ENCODE peak calls at places on chromosomes 13 and 19, in nine cellular contexts. One of them, this sample, is unnamed.

GRCh38 chr19:18772620-18773587 is 18.2 kb downstream of the COMP start:
- DNase-seq in lung: no peak
- DNase-seq in GM10248: no peak
- DNase-seq in CD4-positive, alpha-beta T cell: no peak
- DNase-seq in Caco-2: no peak
- DNase-seq in fibroblast of pulmonary artery: no peak
- DNase-seq in cardiac fibroblast: no peak
- DNase-seq in IMR-90: no peak
- DNase-seq in CD8-positive, alpha-beta T cell: no peak
- DNase-seq in this sample: no peak

GRCh38 chr19:2969104-2969504 is 8.3 kb upstream of the TLE6 start:
- DNase-seq in lung: no peak
- DNase-seq in GM10248: no peak
- DNase-seq in CD4-positive, alpha-beta T cell: no peak
- DNase-seq in Caco-2: no peak
- DNase-seq in fibroblast of pulmonary artery: peak; percentile 80
- DNase-seq in cardiac fibroblast: peak; percentile 89
- DNase-seq in IMR-90: no peak
- DNase-seq in CD8-positive, alpha-beta T cell: no peak
- DNase-seq in this sample: no peak

GRCh38 chr19:7373862-7374261 is 25.1 kb downstream of the ARHGEF18 start:
- DNase-seq in lung: no peak
- DNase-seq in GM10248: no peak
- DNase-seq in CD4-positive, alpha-beta T cell: no peak
- DNase-seq in Caco-2: peak; percentile 65
- DNase-seq in fibroblast of pulmonary artery: no peak
- DNase-seq in cardiac fibroblast: no peak
- DNase-seq in IMR-90: no peak
- DNase-seq in CD8-positive, alpha-beta T cell: no peak
- DNase-seq in this sample: no peak

GRCh38 chr19:48296963-48297734 is 27.3 kb downstream of the ZNF114 start:
- DNase-seq in lung: no peak
- DNase-seq in GM10248: no peak
- DNase-seq in CD4-positive, alpha-beta T cell: no peak
- DNase-seq in Caco-2: no peak
- DNase-seq in fibroblast of pulmonary artery: no peak
- DNase-seq in cardiac fibroblast: no peak
- DNase-seq in IMR-90: no peak
- DNase-seq in CD8-positive, alpha-beta T cell: no peak
- DNase-seq in this sample: no peak

GRCh38 chr13:101523732-101524131 is 71.3 kb downstream of the ITGBL1 start:
- DNase-seq in lung: no peak
- DNase-seq in GM10248: no peak
- DNase-seq in CD4-positive, alpha-beta T cell: no peak
- DNase-seq in Caco-2: no peak
- DNase-seq in fibroblast of pulmonary artery: peak; percentile 39
- DNase-seq in cardiac fibroblast: peak; percentile 26
- DNase-seq in IMR-90: peak; percentile 84
- DNase-seq in CD8-positive, alpha-beta T cell: no peak
- DNase-seq in this sample: no peak

GRCh38 chr13:65336916-65337315 is 1893.2 kb downstream of the PCDH9 start:
- DNase-seq in lung: no peak
- DNase-seq in GM10248: no peak
- DNase-seq in CD4-positive, alpha-beta T cell: no peak
- DNase-seq in Caco-2: no peak
- DNase-seq in fibroblast of pulmonary artery: peak; percentile 52
- DNase-seq in cardiac fibroblast: peak; percentile 90
- DNase-seq in IMR-90: peak; percentile 84
- DNase-seq in CD8-positive, alpha-beta T cell: no peak
- DNase-seq in this sample: no peak

GRCh38 chr13:23992722-23993438 is 95.6 kb upstream of the C1QTNF9B start:
- DNase-seq in lung: no peak
- DNase-seq in GM10248: no peak
- DNase-seq in CD4-positive, alpha-beta T cell: no peak
- DNase-seq in Caco-2: no peak
- DNase-seq in fibroblast of pulmonary artery: no peak
- DNase-seq in cardiac fibroblast: no peak
- DNase-seq in IMR-90: no peak
- DNase-seq in CD8-positive, alpha-beta T cell: no peak
- DNase-seq in this sample: no peak

GRCh38 chr13:50650936-50651638 is 192.4 kb downstream of the DLEU7 start:
- DNase-seq in lung: no peak
- DNase-seq in GM10248: no peak
- DNase-seq in CD4-positive, alpha-beta T cell: no peak
- DNase-seq in Caco-2: no peak
- DNase-seq in fibroblast of pulmonary artery: no peak
- DNase-seq in cardiac fibroblast: no peak
- DNase-seq in IMR-90: peak; percentile 46
- DNase-seq in CD8-positive, alpha-beta T cell: no peak
- DNase-seq in this sample: no peak

GRCh38 chr19:18814063-18814462 is 17.7 kb upstream of the UPF1 start:
- DNase-seq in lung: no peak
- DNase-seq in GM10248: no peak
- DNase-seq in CD4-positive, alpha-beta T cell: no peak
- DNase-seq in Caco-2: no peak
- DNase-seq in fibroblast of pulmonary artery: peak; percentile 54
- DNase-seq in cardiac fibroblast: peak; percentile 77
- DNase-seq in IMR-90: no peak
- DNase-seq in CD8-positive, alpha-beta T cell: no peak
- DNase-seq in this sample: no peak

GRCh38 chr19:58368561-58369360 is 6.2 kb upstream of the ZNF497 start:
- DNase-seq in lung: no peak
- DNase-seq in GM10248: no peak
- DNase-seq in CD4-positive, alpha-beta T cell: no peak
- DNase-seq in Caco-2: no peak
- DNase-seq in fibroblast of pulmonary artery: no peak
- DNase-seq in cardiac fibroblast: no peak
- DNase-seq in IMR-90: no peak
- DNase-seq in CD8-positive, alpha-beta T cell: no peak
- DNase-seq in this sample: no peak

GRCh38 chr19:27833031-27833430 is 1379.9 kb downstream of the UQCRFS1 start:
- DNase-seq in lung: no peak
- DNase-seq in GM10248: no peak
- DNase-seq in CD4-positive, alpha-beta T cell: no peak
- DNase-seq in Caco-2: no peak
- DNase-seq in fibroblast of pulmonary artery: no peak
- DNase-seq in cardiac fibroblast: no peak
- DNase-seq in IMR-90: no peak
- DNase-seq in CD8-positive, alpha-beta T cell: no peak
- DNase-seq in this sample: no peak

GRCh38 chr13:84192125-84192524 is 309.9 kb upstream of the SLITRK1 start:
- DNase-seq in lung: no peak
- DNase-seq in GM10248: no peak
- DNase-seq in CD4-positive, alpha-beta T cell: no peak
- DNase-seq in Caco-2: no peak
- DNase-seq in fibroblast of pulmonary artery: peak; percentile 88
- DNase-seq in cardiac fibroblast: peak; percentile 58
- DNase-seq in IMR-90: peak; percentile 76
- DNase-seq in CD8-positive, alpha-beta T cell: no peak
- DNase-seq in this sample: no peak

GRCh38 chr13:79779761-79780160 is 298.8 kb downstream of the NDFIP2 start:
- DNase-seq in lung: no peak
- DNase-seq in GM10248: no peak
- DNase-seq in CD4-positive, alpha-beta T cell: no peak
- DNase-seq in Caco-2: peak; percentile 86
- DNase-seq in fibroblast of pulmonary artery: peak; percentile 75
- DNase-seq in cardiac fibroblast: peak; percentile 65
- DNase-seq in IMR-90: peak; percentile 51
- DNase-seq in CD8-positive, alpha-beta T cell: no peak
- DNase-seq in this sample: no peak

GRCh38 chr13:31775148-31775547 is 35.8 kb downstream of the RXFP2 start:
- DNase-seq in lung: no peak
- DNase-seq in GM10248: no peak
- DNase-seq in CD4-positive, alpha-beta T cell: no peak
- DNase-seq in Caco-2: no peak
- DNase-seq in fibroblast of pulmonary artery: no peak
- DNase-seq in cardiac fibroblast: peak; percentile 29
- DNase-seq in IMR-90: no peak
- DNase-seq in CD8-positive, alpha-beta T cell: no peak
- DNase-seq in this sample: no peak

GRCh38 chr19:55446060-55446459 is 3.0 kb upstream of the SHISA7 start:
- DNase-seq in lung: no peak
- DNase-seq in GM10248: no peak
- DNase-seq in CD4-positive, alpha-beta T cell: no peak
- DNase-seq in Caco-2: no peak
- DNase-seq in fibroblast of pulmonary artery: no peak
- DNase-seq in cardiac fibroblast: no peak
- DNase-seq in IMR-90: no peak
- DNase-seq in CD8-positive, alpha-beta T cell: no peak
- DNase-seq in this sample: no peak

DNA sequence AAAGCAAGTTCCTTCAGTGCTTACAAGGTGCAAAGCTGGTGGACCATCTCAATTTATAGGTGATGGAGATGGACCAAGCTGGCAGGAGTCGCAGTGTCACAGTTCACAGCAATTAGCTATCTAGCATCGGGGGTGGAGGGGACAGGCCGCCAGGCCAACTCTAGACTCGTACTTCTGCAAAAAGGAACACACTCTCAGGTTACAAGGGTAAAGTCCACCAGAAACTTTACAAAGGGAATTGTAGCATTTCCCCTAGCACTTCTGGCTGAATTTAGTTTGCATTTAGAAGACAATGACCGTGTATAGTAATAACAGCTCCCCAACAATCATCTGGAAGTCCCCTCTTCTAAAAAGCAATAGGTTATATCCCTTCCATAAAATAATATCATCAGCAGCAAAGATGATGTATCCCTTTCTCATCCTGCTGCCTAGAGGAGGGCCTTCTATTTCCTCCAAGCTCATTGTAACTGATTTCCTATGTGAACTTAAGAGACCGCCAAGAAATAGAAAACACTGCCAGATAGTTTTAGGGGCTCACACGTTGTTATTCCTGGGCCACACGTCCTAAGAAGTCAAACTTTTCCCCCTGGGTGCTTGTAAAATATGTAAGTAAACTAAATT is 8.5 kb upstream of the DOCK9 start:
- DNase-seq in lung: no peak
- DNase-seq in GM10248: no peak
- DNase-seq in CD4-positive, alpha-beta T cell: no peak
- DNase-seq in Caco-2: peak; percentile 53
- DNase-seq in fibroblast of pulmonary artery: no peak
- DNase-seq in cardiac fibroblast: no peak
- DNase-seq in IMR-90: no peak
- DNase-seq in CD8-positive, alpha-beta T cell: no peak
- DNase-seq in this sample: no peak
- TF ChIP-seq CTCF in lung: no peak
- TF ChIP-seq CTCF in GM10248: no peak
- TF ChIP-seq CTCF in CD4-positive, alpha-beta T cell: no peak
- TF ChIP-seq CTCF in Caco-2: no peak
- TF ChIP-seq CTCF in fibroblast of pulmonary artery: no peak
- TF ChIP-seq CTCF in cardiac fibroblast: no peak
- TF ChIP-seq CTCF in IMR-90: no peak
- TF ChIP-seq CTCF in CD8-positive, alpha-beta T cell: no peak
- TF ChIP-seq CTCF in this sample: no peak

GRCh38 chr19:13037161-13037560 is 41.9 kb downstream of the NFIX start:
- DNase-seq in lung: no peak
- DNase-seq in GM10248: no peak
- DNase-seq in CD4-positive, alpha-beta T cell: no peak
- DNase-seq in Caco-2: no peak
- DNase-seq in fibroblast of pulmonary artery: peak; percentile 86
- DNase-seq in cardiac fibroblast: peak; percentile 84
- DNase-seq in IMR-90: peak; percentile 85
- DNase-seq in CD8-positive, alpha-beta T cell: no peak
- DNase-seq in this sample: no peak

GRCh38 chr19:13039211-13039789 is 44.0 kb downstream of the NFIX start:
- DNase-seq in lung: no peak
- DNase-seq in GM10248: no peak
- DNase-seq in CD4-positive, alpha-beta T cell: no peak
- DNase-seq in Caco-2: no peak
- DNase-seq in fibroblast of pulmonary artery: no peak
- DNase-seq in cardiac fibroblast: no peak
- DNase-seq in IMR-90: no peak
- DNase-seq in CD8-positive, alpha-beta T cell: no peak
- DNase-seq in this sample: no peak

GRCh38 chr19:13037718-13038117 is 42.4 kb downstream of the NFIX start:
- DNase-seq in lung: no peak
- DNase-seq in GM10248: no peak
- DNase-seq in CD4-positive, alpha-beta T cell: no peak
- DNase-seq in Caco-2: no peak
- DNase-seq in fibroblast of pulmonary artery: no peak
- DNase-seq in cardiac fibroblast: no peak
- DNase-seq in IMR-90: no peak
- DNase-seq in CD8-positive, alpha-beta T cell: no peak
- DNase-seq in this sample: no peak

GRCh38 chr19:13040232-13040915 is 45.1 kb downstream of the NFIX start:
- DNase-seq in lung: no peak
- DNase-seq in GM10248: no peak
- DNase-seq in CD4-positive, alpha-beta T cell: no peak
- DNase-seq in Caco-2: no peak
- DNase-seq in fibroblast of pulmonary artery: no peak
- DNase-seq in cardiac fibroblast: no peak
- DNase-seq in IMR-90: no peak
- DNase-seq in CD8-positive, alpha-beta T cell: no peak
- DNase-seq in this sample: no peak

GRCh38 chr19:13038306-13039210 is 43.3 kb downstream of the NFIX start:
- DNase-seq in lung: no peak
- DNase-seq in GM10248: no peak
- DNase-seq in CD4-positive, alpha-beta T cell: no peak
- DNase-seq in Caco-2: no peak
- DNase-seq in fibroblast of pulmonary artery: no peak
- DNase-seq in cardiac fibroblast: no peak
- DNase-seq in IMR-90: no peak
- DNase-seq in CD8-positive, alpha-beta T cell: no peak
- DNase-seq in this sample: no peak
- TF ChIP-seq CTCF in lung: no peak
- TF ChIP-seq CTCF in GM10248: peak; percentile 5
- TF ChIP-seq CTCF in CD4-positive, alpha-beta T cell: no peak
- TF ChIP-seq CTCF in Caco-2: no peak
- TF ChIP-seq CTCF in fibroblast of pulmonary artery: no peak
- TF ChIP-seq CTCF in cardiac fibroblast: no peak
- TF ChIP-seq CTCF in IMR-90: no peak
- TF ChIP-seq CTCF in CD8-positive, alpha-beta T cell: no peak
- TF ChIP-seq CTCF in this sample: no peak

GRCh38 chr13:76386316-76386715 is 499.9 kb downstream of the KCTD12 start:
- DNase-seq in lung: no peak
- DNase-seq in GM10248: no peak
- DNase-seq in CD4-positive, alpha-beta T cell: no peak
- DNase-seq in Caco-2: no peak
- DNase-seq in fibroblast of pulmonary artery: peak; percentile 2
- DNase-seq in cardiac fibroblast: no peak
- DNase-seq in IMR-90: no peak
- DNase-seq in CD8-positive, alpha-beta T cell: no peak
- DNase-seq in this sample: no peak
- TF ChIP-seq CTCF in lung: no peak
- TF ChIP-seq CTCF in GM10248: no peak
- TF ChIP-seq CTCF in CD4-positive, alpha-beta T cell: no peak
- TF ChIP-seq CTCF in Caco-2: no peak
- TF ChIP-seq CTCF in fibroblast of pulmonary artery: no peak
- TF ChIP-seq CTCF in cardiac fibroblast: no peak
- TF ChIP-seq CTCF in IMR-90: no peak
- TF ChIP-seq CTCF in CD8-positive, alpha-beta T cell: no peak
- TF ChIP-seq CTCF in this sample: no peak

DNA sequence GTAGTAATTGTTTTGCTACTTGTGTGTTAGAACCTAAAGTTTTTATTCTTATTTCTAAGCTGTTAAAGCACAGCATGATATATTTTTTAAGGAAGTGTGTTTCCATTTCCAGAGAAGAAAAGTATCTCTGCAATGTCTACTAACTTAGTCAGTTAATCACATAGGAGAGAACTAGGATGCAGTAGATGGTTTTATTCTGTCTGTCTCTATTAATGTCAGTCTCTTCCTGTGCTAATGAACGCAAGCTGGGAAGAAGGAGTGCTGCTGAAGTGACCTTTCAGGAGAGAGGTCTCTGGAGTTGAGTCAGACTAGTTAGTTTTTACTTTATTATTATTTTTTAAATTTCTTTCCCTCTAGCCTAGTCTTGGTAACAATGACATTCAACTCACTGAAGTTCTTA is 119.8 kb upstream of the MAB21L1 start:
- DNase-seq in lung: no peak
- DNase-seq in GM10248: no peak
- DNase-seq in CD4-positive, alpha-beta T cell: no peak
- DNase-seq in Caco-2: no peak
- DNase-seq in fibroblast of pulmonary artery: no peak
- DNase-seq in cardiac fibroblast: no peak
- DNase-seq in IMR-90: no peak
- DNase-seq in CD8-positive, alpha-beta T cell: no peak
- DNase-seq in this sample: no peak
- TF ChIP-seq CTCF in lung: no peak
- TF ChIP-seq CTCF in GM10248: no peak
- TF ChIP-seq CTCF in CD4-positive, alpha-beta T cell: no peak
- TF ChIP-seq CTCF in Caco-2: no peak
- TF ChIP-seq CTCF in fibroblast of pulmonary artery: no peak
- TF ChIP-seq CTCF in cardiac fibroblast: no peak
- TF ChIP-seq CTCF in IMR-90: no peak
- TF ChIP-seq CTCF in CD8-positive, alpha-beta T cell: no peak
- TF ChIP-seq CTCF in this sample: no peak